ENCODE peak calls at places on chromosomes 7 and 10, in nine cellular contexts. One of them, this sample, is unnamed.

GRCh38 chr10:132058793-132059759 is 6.7 kb upstream of the JAKMIP3 start:
- DNase-seq in fibroblast of the aortic adventitia: no peak
- DNase-seq in GM12865: no peak
- DNase-seq in gastrocnemius medialis: no peak
- DNase-seq in AG04450: no peak
- DNase-seq in neural progenitor cell: no peak
- DNase-seq in tibial nerve: no peak
- DNase-seq in upper lobe of right lung: peak; percentile 48
- DNase-seq in RWPE1: no peak
- DNase-seq in this sample: no peak

GRCh38 chr10:16828114-16828568 is 10.9 kb upstream of the RSU1 start:
- DNase-seq in fibroblast of the aortic adventitia: peak; percentile 91
- DNase-seq in GM12865: peak; percentile 74
- DNase-seq in gastrocnemius medialis: no peak
- DNase-seq in AG04450: peak; percentile 57
- DNase-seq in neural progenitor cell: peak; percentile 90
- DNase-seq in tibial nerve: no peak
- DNase-seq in upper lobe of right lung: no peak
- DNase-seq in RWPE1: peak; percentile 28
- DNase-seq in this sample: peak; percentile 66

GRCh38 chr7:31020652-31021051 is 31.5 kb upstream of the ADCYAP1R1 start:
- DNase-seq in fibroblast of the aortic adventitia: no peak
- DNase-seq in GM12865: no peak
- DNase-seq in gastrocnemius medialis: no peak
- DNase-seq in AG04450: no peak
- DNase-seq in neural progenitor cell: no peak
- DNase-seq in tibial nerve: no peak
- DNase-seq in upper lobe of right lung: no peak
- DNase-seq in RWPE1: no peak
- DNase-seq in this sample: no peak

GRCh38 chr7:150973571-150974451 is 4.3 kb downstream of the KCNH2 start:
- DNase-seq in fibroblast of the aortic adventitia: no peak
- DNase-seq in GM12865: no peak
- DNase-seq in gastrocnemius medialis: no peak
- DNase-seq in AG04450: no peak
- DNase-seq in neural progenitor cell: no peak
- DNase-seq in tibial nerve: no peak
- DNase-seq in upper lobe of right lung: no peak
- DNase-seq in RWPE1: no peak
- DNase-seq in this sample: peak; percentile 27

GRCh38 chr7:1090236-1090635 is 2.3 kb downstream of the GPER1 start:
- DNase-seq in fibroblast of the aortic adventitia: no peak
- DNase-seq in GM12865: no peak
- DNase-seq in gastrocnemius medialis: no peak
- DNase-seq in AG04450: no peak
- DNase-seq in neural progenitor cell: no peak
- DNase-seq in tibial nerve: no peak
- DNase-seq in upper lobe of right lung: no peak
- DNase-seq in RWPE1: no peak
- DNase-seq in this sample: no peak

GRCh38 chr10:86711957-86712708 is 43.8 kb downstream of the LDB3 start:
- DNase-seq in fibroblast of the aortic adventitia: peak; percentile 34
- DNase-seq in GM12865: peak; percentile 84
- DNase-seq in gastrocnemius medialis: peak; percentile 69
- DNase-seq in AG04450: no peak
- DNase-seq in neural progenitor cell: peak; percentile 67
- DNase-seq in tibial nerve: no peak
- DNase-seq in upper lobe of right lung: peak; percentile 76
- DNase-seq in RWPE1: peak; percentile 30
- DNase-seq in this sample: peak; percentile 24

GRCh38 chr7:1854521-1855395 is 184.7 kb downstream of the ELFN1 start:
- DNase-seq in fibroblast of the aortic adventitia: no peak
- DNase-seq in GM12865: no peak
- DNase-seq in gastrocnemius medialis: peak; percentile 8
- DNase-seq in AG04450: no peak
- DNase-seq in neural progenitor cell: peak; percentile 1
- DNase-seq in tibial nerve: no peak
- DNase-seq in upper lobe of right lung: peak; percentile 59
- DNase-seq in RWPE1: no peak
- DNase-seq in this sample: peak; percentile 31

GRCh38 chr7:64965594-64965993 is 25.2 kb downstream of the ZNF117 start:
- DNase-seq in fibroblast of the aortic adventitia: no peak
- DNase-seq in GM12865: no peak
- DNase-seq in gastrocnemius medialis: no peak
- DNase-seq in AG04450: no peak
- DNase-seq in neural progenitor cell: no peak
- DNase-seq in tibial nerve: no peak
- DNase-seq in upper lobe of right lung: no peak
- DNase-seq in RWPE1: no peak
- DNase-seq in this sample: no peak

GRCh38 chr10:33008499-33009243 is 50.6 kb upstream of the ITGB1 start:
- DNase-seq in fibroblast of the aortic adventitia: peak; percentile 93
- DNase-seq in GM12865: peak; percentile 79
- DNase-seq in gastrocnemius medialis: peak; percentile 23
- DNase-seq in AG04450: peak; percentile 81
- DNase-seq in neural progenitor cell: peak; percentile 82
- DNase-seq in tibial nerve: peak; percentile 44
- DNase-seq in upper lobe of right lung: no peak
- DNase-seq in RWPE1: peak; percentile 59
- DNase-seq in this sample: peak; percentile 75

GRCh38 chr10:88473989-88474883 is 108.9 kb downstream of the RNLS start:
- DNase-seq in fibroblast of the aortic adventitia: no peak
- DNase-seq in GM12865: no peak
- DNase-seq in gastrocnemius medialis: peak; percentile 64
- DNase-seq in AG04450: no peak
- DNase-seq in neural progenitor cell: no peak
- DNase-seq in tibial nerve: no peak
- DNase-seq in upper lobe of right lung: peak; percentile 63
- DNase-seq in RWPE1: peak; percentile 79
- DNase-seq in this sample: no peak

GRCh38 chr7:93194368-93194767 is 31.9 kb downstream of the HEPACAM2 start:
- DNase-seq in fibroblast of the aortic adventitia: peak; percentile 27
- DNase-seq in GM12865: no peak
- DNase-seq in gastrocnemius medialis: no peak
- DNase-seq in AG04450: peak; percentile 36
- DNase-seq in neural progenitor cell: no peak
- DNase-seq in tibial nerve: no peak
- DNase-seq in upper lobe of right lung: no peak
- DNase-seq in RWPE1: peak; percentile 43
- DNase-seq in this sample: no peak

GRCh38 chr7:106143711-106144347 is 31.7 kb upstream of the SYPL1 start:
- DNase-seq in fibroblast of the aortic adventitia: no peak
- DNase-seq in GM12865: peak; percentile 17
- DNase-seq in gastrocnemius medialis: no peak
- DNase-seq in AG04450: no peak
- DNase-seq in neural progenitor cell: peak; percentile 27
- DNase-seq in tibial nerve: no peak
- DNase-seq in upper lobe of right lung: no peak
- DNase-seq in RWPE1: no peak
- DNase-seq in this sample: peak; percentile 20

GRCh38 chr7:80374321-80374720 is 137.5 kb downstream of the GNAT3 start:
- DNase-seq in fibroblast of the aortic adventitia: no peak
- DNase-seq in GM12865: no peak
- DNase-seq in gastrocnemius medialis: no peak
- DNase-seq in AG04450: no peak
- DNase-seq in neural progenitor cell: no peak
- DNase-seq in tibial nerve: no peak
- DNase-seq in upper lobe of right lung: no peak
- DNase-seq in RWPE1: no peak
- DNase-seq in this sample: no peak

GRCh38 chr10:130078120-130078519 is 32.5 kb downstream of the C10orf143 start:
- DNase-seq in fibroblast of the aortic adventitia: no peak
- DNase-seq in GM12865: no peak
- DNase-seq in gastrocnemius medialis: no peak
- DNase-seq in AG04450: no peak
- DNase-seq in neural progenitor cell: no peak
- DNase-seq in tibial nerve: no peak
- DNase-seq in upper lobe of right lung: no peak
- DNase-seq in RWPE1: no peak
- DNase-seq in this sample: no peak

GRCh38 chr7:16817536-16817935 is 12.7 kb upstream of the AGR2 start:
- DNase-seq in fibroblast of the aortic adventitia: peak; percentile 38
- DNase-seq in GM12865: no peak
- DNase-seq in gastrocnemius medialis: no peak
- DNase-seq in AG04450: no peak
- DNase-seq in neural progenitor cell: no peak
- DNase-seq in tibial nerve: no peak
- DNase-seq in upper lobe of right lung: no peak
- DNase-seq in RWPE1: peak; percentile 39
- DNase-seq in this sample: no peak

GRCh38 chr10:42999385-43000020 is 77.4 kb upstream of the RET start:
- DNase-seq in fibroblast of the aortic adventitia: no peak
- DNase-seq in GM12865: no peak
- DNase-seq in gastrocnemius medialis: no peak
- DNase-seq in AG04450: no peak
- DNase-seq in neural progenitor cell: no peak
- DNase-seq in tibial nerve: no peak
- DNase-seq in upper lobe of right lung: peak; percentile 60
- DNase-seq in RWPE1: no peak
- DNase-seq in this sample: no peak

GRCh38 chr10:113326160-113327111 is 226.4 kb upstream of the HABP2 start:
- DNase-seq in fibroblast of the aortic adventitia: peak; percentile 81
- DNase-seq in GM12865: peak; percentile 66
- DNase-seq in gastrocnemius medialis: peak; percentile 63
- DNase-seq in AG04450: no peak
- DNase-seq in neural progenitor cell: peak; percentile 70
- DNase-seq in tibial nerve: peak; percentile 40
- DNase-seq in upper lobe of right lung: no peak
- DNase-seq in RWPE1: peak; percentile 79
- DNase-seq in this sample: peak; percentile 67
- TF ChIP-seq CTCF in fibroblast of the aortic adventitia: peak; percentile 53
- TF ChIP-seq CTCF in GM12865: no peak
- TF ChIP-seq CTCF in gastrocnemius medialis: no peak
- TF ChIP-seq CTCF in AG04450: peak; percentile 23
- TF ChIP-seq CTCF in neural progenitor cell: peak; percentile 40
- TF ChIP-seq CTCF in tibial nerve: no peak
- TF ChIP-seq CTCF in upper lobe of right lung: no peak
- TF ChIP-seq CTCF in RWPE1: no peak
- TF ChIP-seq CTCF in this sample: no peak

DNA sequence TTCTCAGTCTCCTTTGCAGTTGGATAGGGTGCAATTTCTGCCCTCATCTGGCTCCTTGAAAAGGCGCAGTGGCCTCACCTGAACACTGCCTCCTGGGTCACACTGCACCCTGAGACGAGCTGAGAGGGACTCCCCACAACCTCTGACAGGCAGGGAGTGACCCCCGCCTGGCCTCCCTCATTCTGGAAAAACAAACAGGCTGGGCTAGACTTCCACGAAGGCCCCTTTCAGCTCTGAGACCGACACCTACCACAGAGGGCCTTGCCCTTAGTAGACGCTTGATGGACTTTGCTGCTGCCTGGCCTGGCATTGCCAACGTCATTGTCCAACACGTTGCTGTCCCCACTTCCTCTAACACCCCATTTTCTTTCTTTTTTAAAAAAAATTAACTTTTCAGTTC is 8.6 kb downstream of the FAM241B start:
- DNase-seq in fibroblast of the aortic adventitia: no peak
- DNase-seq in GM12865: no peak
- DNase-seq in gastrocnemius medialis: no peak
- DNase-seq in AG04450: no peak
- DNase-seq in neural progenitor cell: no peak
- DNase-seq in tibial nerve: no peak
- DNase-seq in upper lobe of right lung: no peak
- DNase-seq in RWPE1: no peak
- DNase-seq in this sample: no peak
- TF ChIP-seq CTCF in fibroblast of the aortic adventitia: no peak
- TF ChIP-seq CTCF in GM12865: no peak
- TF ChIP-seq CTCF in gastrocnemius medialis: no peak
- TF ChIP-seq CTCF in AG04450: no peak
- TF ChIP-seq CTCF in neural progenitor cell: no peak
- TF ChIP-seq CTCF in tibial nerve: no peak
- TF ChIP-seq CTCF in upper lobe of right lung: no peak
- TF ChIP-seq CTCF in RWPE1: no peak
- TF ChIP-seq CTCF in this sample: no peak

DNA sequence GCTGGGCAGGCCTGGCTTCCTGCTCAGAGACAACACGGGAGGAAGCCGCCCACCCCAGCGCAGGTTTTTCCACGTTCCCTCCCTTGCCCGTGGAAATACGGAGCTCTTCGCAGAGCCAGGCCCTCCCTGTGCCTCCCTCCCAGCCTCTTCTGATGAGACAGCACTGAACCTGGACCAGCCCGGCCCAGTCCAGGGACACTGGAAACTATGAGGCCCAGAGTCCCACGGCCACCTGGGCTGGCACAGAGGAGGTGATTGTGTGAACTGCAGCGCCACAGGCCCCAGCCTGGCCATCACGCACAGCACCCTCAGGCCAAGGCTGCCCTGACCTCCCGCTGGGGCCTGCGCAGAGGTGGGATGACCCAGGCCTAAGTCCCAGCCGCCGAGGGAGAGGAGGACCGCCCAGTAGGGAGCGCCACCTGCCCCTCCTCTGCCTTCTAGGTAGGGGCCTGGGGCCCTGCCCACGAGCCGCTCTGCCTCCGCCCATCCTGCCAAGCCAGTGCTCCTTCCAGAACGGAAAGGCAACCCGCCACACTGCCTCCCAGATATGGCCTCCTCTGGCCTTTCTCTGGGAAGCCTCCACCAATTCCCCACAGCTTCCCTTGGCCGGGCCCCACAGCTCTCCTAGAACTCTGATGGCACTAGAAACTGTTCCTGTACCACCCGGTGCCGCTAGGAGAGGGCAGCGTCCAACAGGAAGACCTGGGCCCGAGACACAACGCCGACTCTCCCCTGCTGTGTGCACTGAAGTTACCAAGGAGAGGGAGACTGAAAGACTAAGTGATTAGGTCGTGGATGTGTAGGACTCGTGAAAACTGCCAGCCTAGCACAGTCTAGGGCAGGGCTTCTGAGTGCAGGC is 57.2 kb downstream of the PROSER2 start:
- DNase-seq in fibroblast of the aortic adventitia: no peak
- DNase-seq in GM12865: no peak
- DNase-seq in gastrocnemius medialis: no peak
- DNase-seq in AG04450: no peak
- DNase-seq in neural progenitor cell: no peak
- DNase-seq in tibial nerve: no peak
- DNase-seq in upper lobe of right lung: peak; percentile 46
- DNase-seq in RWPE1: no peak
- DNase-seq in this sample: no peak
- TF ChIP-seq CTCF in fibroblast of the aortic adventitia: no peak
- TF ChIP-seq CTCF in GM12865: no peak
- TF ChIP-seq CTCF in gastrocnemius medialis: no peak
- TF ChIP-seq CTCF in AG04450: no peak
- TF ChIP-seq CTCF in neural progenitor cell: no peak
- TF ChIP-seq CTCF in tibial nerve: no peak
- TF ChIP-seq CTCF in upper lobe of right lung: no peak
- TF ChIP-seq CTCF in RWPE1: no peak
- TF ChIP-seq CTCF in this sample: no peak

GRCh38 chr10:26269754-26270153 is 53.2 kb downstream of the GAD2 start:
- DNase-seq in fibroblast of the aortic adventitia: peak; percentile 30
- DNase-seq in GM12865: peak; percentile 27
- DNase-seq in gastrocnemius medialis: no peak
- DNase-seq in AG04450: no peak
- DNase-seq in neural progenitor cell: peak; percentile 73
- DNase-seq in tibial nerve: no peak
- DNase-seq in upper lobe of right lung: no peak
- DNase-seq in RWPE1: peak; percentile 19
- DNase-seq in this sample: no peak
- TF ChIP-seq CTCF in fibroblast of the aortic adventitia: peak; percentile 4
- TF ChIP-seq CTCF in GM12865: peak; percentile 20
- TF ChIP-seq CTCF in gastrocnemius medialis: no peak
- TF ChIP-seq CTCF in AG04450: no peak
- TF ChIP-seq CTCF in neural progenitor cell: peak; percentile 68
- TF ChIP-seq CTCF in tibial nerve: no peak
- TF ChIP-seq CTCF in upper lobe of right lung: peak; percentile 28
- TF ChIP-seq CTCF in RWPE1: no peak
- TF ChIP-seq CTCF in this sample: no peak